ENCODE peak calls at places on chromosome 1, in four cellular contexts. G, Q, Y and S are unnamed samples.

GRCh38 chr1:9294910-9295636 is 2.4 kb downstream of the SPSB1 start:
- DNase-seq in G (no peak), Q (no peak), Y (peak; percentile 47), S (no peak)

GRCh38 chr1:78121650-78122210 is 76.0 kb downstream of the GIPC2 start:
- DNase-seq in G (no peak), Q (no peak), Y (no peak), S (no peak)

GRCh38 chr1:18951818-18952391 is 4.6 kb downstream of the IFFO2 start:
- DNase-seq in G (no peak), Q (no peak), Y (no peak), S (peak; percentile 58)

GRCh38 chr1:1004420-1004779 is 4.5 kb upstream of the HES4 start:
- DNase-seq in G (no peak), Q (no peak), Y (no peak), S (no peak)

GRCh38 chr1:8985915-8986813 is 40.1 kb downstream of the SLC2A7 start:
- DNase-seq in G (peak; percentile 69), Q (peak; percentile 76), Y (peak; percentile 84), S (no peak)

GRCh38 chr1:41647202-41648135 is 163.0 kb upstream of the EDN2 start:
- DNase-seq in G (no peak), Q (no peak), Y (no peak), S (no peak)

GRCh38 chr1:53639996-53640695 is 98.8 kb downstream of the GLIS1 start:
- DNase-seq in G (no peak), Q (no peak), Y (no peak), S (no peak)

GRCh38 chr1:85465099-85465790 is at the start of gene DDAH1:
- DNase-seq in G (peak; percentile 84), Q (peak; percentile 52), Y (peak; percentile 38), S (no peak)

GRCh38 chr1:24226754-24227153 is 39.7 kb upstream of the IFNLR1 start:
- DNase-seq in G (no peak), Q (no peak), Y (no peak), S (no peak)

GRCh38 chr1:24860841-24861240 is 69.2 kb downstream of the RUNX3 start:
- DNase-seq in G (no peak), Q (no peak), Y (no peak), S (no peak)

GRCh38 chr1:145824499-145824842 is 471 bp downstream of the POLR3C start:
- DNase-seq in G (no peak), Q (no peak), Y (no peak), S (no peak)

GRCh38 chr1:43835141-43836021 is 98.2 kb upstream of the ARTN start:
- DNase-seq in G (no peak), Q (no peak), Y (no peak), S (no peak)

GRCh38 chr1:101463195-101463594 is 226.4 kb downstream of the S1PR1 start:
- DNase-seq in G (no peak), Q (no peak), Y (no peak), S (no peak)

GRCh38 chr1:231872461-231872910 is 245.9 kb downstream of the DISC1 start:
- DNase-seq in G (no peak), Q (no peak), Y (no peak), S (no peak)

GRCh38 chr1:221778535-221779142 is 36.8 kb upstream of the DUSP10 start:
- DNase-seq in G (no peak), Q (no peak), Y (no peak), S (peak; percentile 47)

GRCh38 chr1:212186427-212187207 is 98.6 kb upstream of the PPP2R5A start:
- DNase-seq in G (no peak), Q (no peak), Y (no peak), S (no peak)

GRCh38 chr1:27599605-27600499 is 4.1 kb downstream of the AHDC1 start:
- DNase-seq in G (peak; percentile 86), Q (no peak), Y (no peak), S (no peak)

GRCh38 chr1:152043870-152044269 is 7.1 kb upstream of the S100A11 start:
- DNase-seq in G (no peak), Q (no peak), Y (no peak), S (no peak)

GRCh38 chr1:20871419-20871818 is 84.3 kb upstream of the HP1BP3 start:
- DNase-seq in G (no peak), Q (no peak), Y (no peak), S (no peak)

GRCh38 chr1:157431751-157432150 is 120.6 kb downstream of the FCRL5 start:
- DNase-seq in G (no peak), Q (no peak), Y (no peak), S (no peak)

GRCh38 chr1:84353665-84354064 is 44.6 kb upstream of the DNASE2B start:
- DNase-seq in G (no peak), Q (no peak), Y (no peak), S (no peak)

GRCh38 chr1:234611153-234611798 is 1.3 kb upstream of the IRF2BP2 start:
- DNase-seq in G (no peak), Q (no peak), Y (no peak), S (peak; percentile 55)

GRCh38 chr1:65097081-65097480 is 50.9 kb upstream of the AK4 start:
- DNase-seq in G (no peak), Q (no peak), Y (no peak), S (no peak)

GRCh38 chr1:209881271-209882018 is 53.7 kb downstream of the UTP25 start:
- DNase-seq in G (no peak), Q (no peak), Y (no peak), S (no peak)

GRCh38 chr1:38274974-38275373 is 228.4 kb upstream of the POU3F1 start:
- DNase-seq in G (peak; percentile 36), Q (no peak), Y (peak; percentile 17), S (no peak)

GRCh38 chr1:118077331-118078055 is 107.5 kb downstream of the SPAG17 start:
- DNase-seq in G (peak; percentile 15), Q (no peak), Y (no peak), S (no peak)

GRCh38 chr1:204319462-204319861 is 40.3 kb downstream of the PLEKHA6 start:
- DNase-seq in G (no peak), Q (no peak), Y (no peak), S (no peak)

GRCh38 chr1:84550826-84551225 is 23.4 kb downstream of the CTBS start:
- DNase-seq in G (no peak), Q (no peak), Y (no peak), S (no peak)

GRCh38 chr1:174964261-174964984 is 35.3 kb upstream of the CACYBP start:
- DNase-seq in G (no peak), Q (no peak), Y (no peak), S (peak; percentile 15)

GRCh38 chr1:210239295-210240155 is 6.9 kb downstream of the SERTAD4 start:
- DNase-seq in G (no peak), Q (no peak), Y (no peak), S (no peak)

GRCh38 chr1:9628541-9629444 is 22.7 kb upstream of the PIK3CD start:
- DNase-seq in G (no peak), Q (no peak), Y (no peak), S (peak; percentile 62)

DNA sequence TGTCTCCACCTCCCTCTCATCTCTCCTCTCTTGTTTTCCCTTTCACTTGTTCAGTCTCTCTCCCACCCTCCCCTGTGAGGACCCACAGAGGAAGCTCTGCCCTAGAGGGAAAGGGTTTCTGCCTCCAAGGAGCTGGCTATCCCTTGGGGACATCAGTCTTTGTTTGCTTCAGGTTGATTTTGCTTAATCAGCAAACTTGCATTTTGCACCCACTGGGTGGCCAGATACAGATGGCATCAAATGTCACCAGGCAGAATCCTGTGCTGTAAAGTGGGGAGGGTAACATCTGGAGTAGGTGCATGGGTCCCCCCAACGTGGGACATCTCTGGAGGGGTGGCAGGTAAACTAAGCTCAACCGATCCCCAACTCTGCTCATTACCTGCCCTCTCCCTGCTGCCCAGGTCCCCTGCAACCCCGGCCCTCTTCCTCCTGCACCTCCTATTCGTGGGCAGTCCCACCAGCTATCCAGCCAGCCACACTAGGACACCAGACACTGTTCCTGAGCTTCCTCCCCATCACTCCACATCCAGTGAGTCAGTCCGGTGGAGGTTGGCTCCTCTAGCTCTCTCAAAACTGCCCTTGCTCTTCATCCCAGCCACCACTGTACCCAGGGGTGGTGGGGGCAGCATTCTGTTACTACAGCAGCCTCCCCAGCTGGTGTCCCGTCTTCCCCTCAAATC is 123.3 kb downstream of the KCNN3 start:
- DNase-seq in G (no peak), Q (no peak), Y (no peak), S (no peak)
- H3K4me3 ChIP-seq in G (no peak overlapping the region), Q (no peak overlapping the region), Y (no peak overlapping the region), S (no peak overlapping the region)

GRCh38 chr1:79692519-79692918 is 686.0 kb upstream of the ADGRL4 start:
- DNase-seq in G (no peak), Q (no peak), Y (no peak), S (no peak)
- H3K4me3 ChIP-seq in G (no peak overlapping the region), Q (no peak overlapping the region), Y (no peak overlapping the region), S (no peak overlapping the region)

GRCh38 chr1:207825296-207825695 is 73.4 kb downstream of the CD46 start:
- DNase-seq in G (no peak), Q (no peak), Y (no peak), S (no peak)

GRCh38 chr1:207825719-207826556 is 74.1 kb downstream of the CD46 start:
- DNase-seq in G (peak; percentile 69), Q (no peak), Y (peak; percentile 69), S (peak; percentile 77)

GRCh38 chr1:207828046-207828445 is 76.2 kb downstream of the CD46 start:
- DNase-seq in G (no peak), Q (no peak), Y (no peak), S (no peak)

GRCh38 chr1:207827488-207827830 is 75.6 kb downstream of the CD46 start:
- DNase-seq in G (no peak), Q (no peak), Y (no peak), S (no peak)

GRCh38 chr1:207826557-207827487 is 75.0 kb downstream of the CD46 start:
- DNase-seq in G (peak; percentile 69), Q (no peak), Y (no peak), S (no peak)
- H3K4me3 ChIP-seq in G (no peak overlapping the region), Q (peak overlapping the region; percentile 37), Y (peak overlapping the region; percentile 78), S (peak overlapping the region; percentile 70)

DNA sequence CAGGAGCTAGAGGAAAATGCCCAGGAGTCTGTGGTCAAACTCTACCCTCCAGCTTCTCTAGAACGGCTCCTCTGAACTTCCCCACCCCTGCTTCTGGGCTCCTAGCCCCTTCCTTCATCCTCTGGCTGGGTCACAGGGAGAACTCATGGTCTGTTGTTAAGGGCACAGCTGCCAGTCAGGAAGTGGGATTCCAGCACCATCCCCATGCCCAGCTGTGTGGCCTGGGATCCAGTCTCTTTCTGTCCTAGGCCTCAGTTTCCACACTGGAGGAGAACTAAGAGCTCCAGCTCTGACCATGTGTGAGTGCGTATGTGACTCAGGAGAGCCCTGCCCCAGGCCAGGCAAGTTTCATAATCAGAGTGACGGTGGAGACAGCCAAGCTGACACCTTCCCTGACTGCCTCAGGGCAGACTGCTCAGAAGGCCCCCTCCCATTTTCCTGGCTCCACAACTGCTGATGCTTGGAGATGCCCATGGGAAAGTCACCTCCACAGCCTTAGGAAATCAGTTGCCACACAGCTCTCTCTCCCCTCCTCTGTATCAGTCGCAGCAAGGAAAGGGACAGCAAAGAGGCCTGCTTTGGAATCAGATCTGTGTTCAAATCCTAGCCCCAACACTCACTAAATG is 1.8 kb downstream of the IGSF8 start:
- DNase-seq in G (no peak), Q (no peak), Y (no peak), S (no peak)
- H3K4me3 ChIP-seq in G (no peak overlapping the region), Q (peak overlapping the region; percentile 86), Y (peak overlapping the region; percentile 78), S (peak overlapping the region; percentile 87)

GRCh38 chr1:228736844-228737415 is 1.7 kb downstream of the RHOU start:
- DNase-seq in G (no peak), Q (no peak), Y (no peak), S (no peak)

GRCh38 chr1:228734881-228735801 is at the start of gene RHOU:
- DNase-seq in G (peak; percentile 76), Q (peak; percentile 77), Y (peak; percentile 79), S (peak; percentile 57)

GRCh38 chr1:228735871-228736586 is 750 bp downstream of the RHOU start:
- DNase-seq in G (peak; percentile 48), Q (no peak), Y (peak; percentile 37), S (peak; percentile 61)

GRCh38 chr1:228732426-228732825 is 2.9 kb upstream of the RHOU start:
- DNase-seq in G (no peak), Q (no peak), Y (no peak), S (no peak)

GRCh38 chr1:228733576-228733975 is 1.7 kb upstream of the RHOU start:
- DNase-seq in G (no peak), Q (no peak), Y (no peak), S (no peak)
- H3K4me3 ChIP-seq in G (no peak overlapping the region), Q (no peak overlapping the region), Y (no peak overlapping the region), S (no peak overlapping the region)